ENCODE peak calls at places on chromosomes 11 and 22, in six cellular contexts. V is endothelial cell of umbilical vein, Y is WTC11, T is HepG2, J is H1, I is K562. S is an unnamed sample.

GRCh38 chr22:50444663-50445062 is 30.2 kb downstream of the SBF1 start:
- DNase-seq in I (no peak), V (peak; percentile 62), T (no peak), Y (no peak), J (no peak), S (no peak)

GRCh38 chr11:131809203-131809948 is 439.0 kb downstream of the NTM start:
- DNase-seq in I (no peak), V (no peak), T (no peak), Y (no peak), J (no peak), S (no peak)

GRCh38 chr11:36868380-36868779 is 270.3 kb upstream of the RAG2 start:
- DNase-seq in T (no peak), J (no peak), Y (no peak), I (no peak), V (no peak), S (no peak)

GRCh38 chr11:69337211-69337721 is 43.3 kb downstream of the MYEOV start:
- DNase-seq in Y (no peak), J (no peak), I (no peak), T (no peak), V (no peak), S (no peak)

GRCh38 chr22:45932066-45932465 is 44.9 kb downstream of the WNT7B start:
- DNase-seq in I (no peak), V (no peak), J (no peak), Y (no peak), T (no peak), S (no peak)

GRCh38 chr11:114764563-114764962 is 86.2 kb downstream of the NXPE2 start:
- DNase-seq in V (no peak), I (no peak), J (no peak), T (no peak), Y (no peak), S (no peak)

GRCh38 chr11:75083217-75083605 is 13.5 kb downstream of the OR2AT4 start:
- DNase-seq in J (no peak), Y (no peak), V (no peak), I (no peak), T (no peak), S (no peak)

GRCh38 chr11:91265946-91266345 is 958.7 kb upstream of the FAT3 start:
- DNase-seq in T (no peak), V (no peak), Y (no peak), J (no peak), I (no peak), S (no peak)

GRCh38 chr11:76135491-76135890 is 70.8 kb downstream of the WNT11 start:
- DNase-seq in I (no peak), T (no peak), V (no peak), Y (no peak), J (no peak), S (no peak)

GRCh38 chr11:124311677-124312076 is 2.1 kb downstream of the OR8D1 start:
- DNase-seq in J (no peak), I (no peak), Y (no peak), T (no peak), V (no peak), S (no peak)

GRCh38 chr11:22151795-22152194 is 41.1 kb upstream of the ANO5 start:
- DNase-seq in I (no peak), Y (no peak), V (no peak), J (no peak), T (no peak), S (no peak)

GRCh38 chr11:67572747-67573419 is 10.7 kb upstream of the GSTP1 start:
- DNase-seq in I (peak; percentile 64), J (no peak), T (peak; percentile 69), Y (peak; percentile 71), V (peak; percentile 51), S (peak; percentile 81)

GRCh38 chr11:77126861-77127673 is 979 bp upstream of the MYO7A start:
- DNase-seq in J (peak; percentile 89), T (no peak), V (peak; percentile 57), I (peak; percentile 85), Y (peak; percentile 73), S (peak; percentile 63)

GRCh38 chr11:128394436-128395089 is 192.8 kb downstream of the ETS1 start:
- DNase-seq in I (no peak), Y (no peak), T (no peak), J (no peak), V (peak; percentile 79), S (no peak)

GRCh38 chr11:120188831-120189455 is 21.9 kb upstream of the OAF start:
- DNase-seq in V (no peak), J (no peak), I (no peak), Y (no peak), T (no peak), S (no peak)

GRCh38 chr11:25566298-25567200 is 765.4 kb upstream of the ANO3 start:
- DNase-seq in T (no peak), Y (no peak), V (no peak), I (no peak), J (no peak), S (no peak)

GRCh38 chr11:86291466-86292262 is 10.4 kb upstream of the HIKESHI start:
- DNase-seq in J (peak; percentile 79), T (peak; percentile 70), I (peak; percentile 67), V (peak; percentile 49), Y (peak; percentile 60), S (peak; percentile 49)

GRCh38 chr11:2799881-2800654 is 85.5 kb downstream of the CDKN1C start:
- DNase-seq in V (no peak), Y (peak; percentile 9), I (peak; percentile 83), J (peak; percentile 40), T (no peak), S (no peak)

GRCh38 chr22:25828422-25828821 is 86.4 kb downstream of the MYO18B start:
- DNase-seq in J (no peak), Y (no peak), T (no peak), V (no peak), I (no peak), S (no peak)

GRCh38 chr22:25823276-25823675 is 81.3 kb downstream of the MYO18B start:
- DNase-seq in I (no peak), J (no peak), T (no peak), Y (no peak), V (no peak), S (no peak)

GRCh38 chr22:25822344-25822743 is 80.4 kb downstream of the MYO18B start:
- DNase-seq in V (no peak), J (no peak), Y (no peak), T (no peak), I (no peak), S (no peak)

GRCh38 chr22:25827415-25827814 is 85.4 kb downstream of the MYO18B start:
- DNase-seq in Y (no peak), I (no peak), J (no peak), T (no peak), V (no peak), S (no peak)

GRCh38 chr22:25824828-25825474 is 83.0 kb downstream of the MYO18B start:
- DNase-seq in J (no peak), T (no peak), I (no peak), Y (no peak), V (no peak), S (no peak)
- TF ChIP-seq JUN in J (no peak), T (no peak), I (no peak), Y (no peak), V (no peak), S (no peak)

GRCh38 chr11:26575946-26576345 is 3.9 kb upstream of the MUC15 start:
- DNase-seq in I (no peak), T (no peak), J (no peak), V (no peak), Y (no peak), S (no peak)
- TF ChIP-seq JUN in I (no peak), T (no peak), J (no peak), V (no peak), Y (no peak), S (no peak)

GRCh38 chr11:122360875-122361274 is 244.9 kb upstream of the BLID start:
- DNase-seq in I (no peak), J (no peak), T (no peak), V (no peak), Y (no peak), S (no peak)
- TF ChIP-seq JUN in I (no peak), J (no peak), T (no peak), V (no peak), Y (no peak), S (no peak)

GRCh38 chr11:89660234-89660633 is 49.9 kb upstream of the TRIM77 start:
- DNase-seq in V (no peak), J (no peak), I (no peak), T (peak; percentile 7), Y (no peak), S (no peak)
- TF ChIP-seq JUN in V (no peak), J (no peak), I (no peak), T (no peak), Y (no peak), S (no peak)